ENCODE peak calls at places on chromosomes 2 and 18, in nine cellular contexts. One of them, this sample, is unnamed.
A peak's percentile ranks its signal among the peaks of the same experiment; 100 is the strongest.

GRCh38 chr2:201465524-201465971 is 14.0 kb downstream of the STRADB start:
- DNase-seq in sigmoid colon: no peak
- DNase-seq in prostate gland: no peak
- DNase-seq in upper lobe of left lung: no peak
- DNase-seq in fibroblast of lung: no peak
- DNase-seq in heart right ventricle: no peak
- DNase-seq in mammary epithelial cell: no peak
- DNase-seq in CD8-positive, alpha-beta memory T cell: no peak
- DNase-seq in WERI-Rb-1: no peak
- DNase-seq in this sample: no peak

GRCh38 chr2:146246017-146246733 is 1598.7 kb upstream of the ACVR2A start:
- DNase-seq in WERI-Rb-1: no peak
- DNase-seq in prostate gland: no peak
- DNase-seq in heart right ventricle: no peak
- DNase-seq in CD8-positive, alpha-beta memory T cell: no peak
- DNase-seq in upper lobe of left lung: no peak
- DNase-seq in mammary epithelial cell: no peak
- DNase-seq in sigmoid colon: no peak
- DNase-seq in fibroblast of lung: peak; percentile 77
- DNase-seq in this sample: no peak

GRCh38 chr18:39751926-39752325 is 2186.3 kb upstream of the CELF4 start:
- DNase-seq in WERI-Rb-1: no peak
- DNase-seq in fibroblast of lung: no peak
- DNase-seq in heart right ventricle: no peak
- DNase-seq in prostate gland: no peak
- DNase-seq in CD8-positive, alpha-beta memory T cell: no peak
- DNase-seq in mammary epithelial cell: no peak
- DNase-seq in upper lobe of left lung: no peak
- DNase-seq in sigmoid colon: no peak
- DNase-seq in this sample: no peak

GRCh38 chr2:176926453-176926852 is 286.1 kb upstream of the HNRNPA3 start:
- DNase-seq in WERI-Rb-1: no peak
- DNase-seq in mammary epithelial cell: no peak
- DNase-seq in CD8-positive, alpha-beta memory T cell: no peak
- DNase-seq in upper lobe of left lung: no peak
- DNase-seq in prostate gland: no peak
- DNase-seq in sigmoid colon: no peak
- DNase-seq in heart right ventricle: no peak
- DNase-seq in fibroblast of lung: no peak
- DNase-seq in this sample: no peak

GRCh38 chr2:177296047-177296446 is 31.5 kb upstream of the NFE2L2 start:
- DNase-seq in upper lobe of left lung: no peak
- DNase-seq in prostate gland: no peak
- DNase-seq in WERI-Rb-1: no peak
- DNase-seq in mammary epithelial cell: peak; percentile 19
- DNase-seq in CD8-positive, alpha-beta memory T cell: peak; percentile 21
- DNase-seq in fibroblast of lung: peak; percentile 22
- DNase-seq in sigmoid colon: no peak
- DNase-seq in heart right ventricle: no peak
- DNase-seq in this sample: no peak

GRCh38 chr2:177328056-177328455 is 63.5 kb upstream of the NFE2L2 start:
- DNase-seq in CD8-positive, alpha-beta memory T cell: no peak
- DNase-seq in fibroblast of lung: peak; percentile 62
- DNase-seq in sigmoid colon: no peak
- DNase-seq in upper lobe of left lung: no peak
- DNase-seq in heart right ventricle: no peak
- DNase-seq in WERI-Rb-1: no peak
- DNase-seq in mammary epithelial cell: no peak
- DNase-seq in prostate gland: no peak
- DNase-seq in this sample: no peak

GRCh38 chr2:63189026-63189425 is 138.4 kb downstream of the OTX1 start:
- DNase-seq in upper lobe of left lung: no peak
- DNase-seq in fibroblast of lung: peak; percentile 35
- DNase-seq in sigmoid colon: no peak
- DNase-seq in mammary epithelial cell: peak; percentile 41
- DNase-seq in heart right ventricle: no peak
- DNase-seq in CD8-positive, alpha-beta memory T cell: no peak
- DNase-seq in prostate gland: no peak
- DNase-seq in WERI-Rb-1: peak; percentile 73
- DNase-seq in this sample: no peak

GRCh38 chr18:31667185-31667584 is 17.2 kb downstream of the B4GALT6 start:
- DNase-seq in WERI-Rb-1: no peak
- DNase-seq in sigmoid colon: no peak
- DNase-seq in upper lobe of left lung: no peak
- DNase-seq in mammary epithelial cell: no peak
- DNase-seq in prostate gland: no peak
- DNase-seq in CD8-positive, alpha-beta memory T cell: no peak
- DNase-seq in fibroblast of lung: peak; percentile 75
- DNase-seq in heart right ventricle: no peak
- DNase-seq in this sample: no peak

GRCh38 chr2:162888641-162889040 is 50.1 kb upstream of the KCNH7 start:
- DNase-seq in fibroblast of lung: peak; percentile 7
- DNase-seq in upper lobe of left lung: no peak
- DNase-seq in WERI-Rb-1: no peak
- DNase-seq in CD8-positive, alpha-beta memory T cell: no peak
- DNase-seq in heart right ventricle: no peak
- DNase-seq in prostate gland: no peak
- DNase-seq in mammary epithelial cell: no peak
- DNase-seq in sigmoid colon: no peak
- DNase-seq in this sample: no peak

GRCh38 chr2:150526827-150527226 is 39.4 kb upstream of the RND3 start:
- DNase-seq in mammary epithelial cell: peak; percentile 95
- DNase-seq in fibroblast of lung: peak; percentile 97
- DNase-seq in CD8-positive, alpha-beta memory T cell: no peak
- DNase-seq in prostate gland: peak; percentile 24
- DNase-seq in upper lobe of left lung: no peak
- DNase-seq in WERI-Rb-1: no peak
- DNase-seq in sigmoid colon: no peak
- DNase-seq in heart right ventricle: no peak
- DNase-seq in this sample: no peak

GRCh38 chr2:233334915-233335314 is 19.4 kb upstream of the DGKD start:
- DNase-seq in WERI-Rb-1: no peak
- DNase-seq in CD8-positive, alpha-beta memory T cell: no peak
- DNase-seq in sigmoid colon: no peak
- DNase-seq in heart right ventricle: no peak
- DNase-seq in fibroblast of lung: no peak
- DNase-seq in prostate gland: no peak
- DNase-seq in upper lobe of left lung: no peak
- DNase-seq in mammary epithelial cell: no peak
- DNase-seq in this sample: peak; percentile 54

GRCh38 chr2:100230754-100231153 is 88.4 kb upstream of the AFF3 start:
- DNase-seq in CD8-positive, alpha-beta memory T cell: no peak
- DNase-seq in mammary epithelial cell: no peak
- DNase-seq in WERI-Rb-1: no peak
- DNase-seq in upper lobe of left lung: no peak
- DNase-seq in heart right ventricle: no peak
- DNase-seq in prostate gland: peak; percentile 70
- DNase-seq in fibroblast of lung: peak; percentile 67
- DNase-seq in sigmoid colon: no peak
- DNase-seq in this sample: no peak

GRCh38 chr2:218655751-218656150 is 3.7 kb downstream of the ZNF142 start:
- DNase-seq in upper lobe of left lung: no peak
- DNase-seq in mammary epithelial cell: no peak
- DNase-seq in heart right ventricle: peak; percentile 38
- DNase-seq in CD8-positive, alpha-beta memory T cell: no peak
- DNase-seq in WERI-Rb-1: no peak
- DNase-seq in sigmoid colon: no peak
- DNase-seq in fibroblast of lung: no peak
- DNase-seq in prostate gland: no peak
- DNase-seq in this sample: no peak

GRCh38 chr2:108194409-108195132 is 45.2 kb upstream of the SULT1C3 start:
- DNase-seq in sigmoid colon: no peak
- DNase-seq in WERI-Rb-1: no peak
- DNase-seq in prostate gland: no peak
- DNase-seq in mammary epithelial cell: no peak
- DNase-seq in CD8-positive, alpha-beta memory T cell: no peak
- DNase-seq in heart right ventricle: no peak
- DNase-seq in fibroblast of lung: no peak
- DNase-seq in upper lobe of left lung: no peak
- DNase-seq in this sample: no peak

GRCh38 chr2:44615950-44616518 is 254.3 kb downstream of the CAMKMT start:
- DNase-seq in sigmoid colon: no peak
- DNase-seq in fibroblast of lung: no peak
- DNase-seq in heart right ventricle: no peak
- DNase-seq in CD8-positive, alpha-beta memory T cell: no peak
- DNase-seq in mammary epithelial cell: no peak
- DNase-seq in upper lobe of left lung: no peak
- DNase-seq in prostate gland: no peak
- DNase-seq in WERI-Rb-1: peak; percentile 54
- DNase-seq in this sample: no peak

GRCh38 chr2:65175894-65176527 is 46.1 kb upstream of the RAB1A start:
- DNase-seq in fibroblast of lung: no peak
- DNase-seq in heart right ventricle: no peak
- DNase-seq in CD8-positive, alpha-beta memory T cell: no peak
- DNase-seq in mammary epithelial cell: no peak
- DNase-seq in prostate gland: no peak
- DNase-seq in WERI-Rb-1: no peak
- DNase-seq in sigmoid colon: no peak
- DNase-seq in upper lobe of left lung: no peak
- DNase-seq in this sample: no peak

GRCh38 chr2:36409971-36410370 is 54.4 kb downstream of the CRIM1 start:
- DNase-seq in heart right ventricle: no peak
- DNase-seq in CD8-positive, alpha-beta memory T cell: no peak
- DNase-seq in WERI-Rb-1: no peak
- DNase-seq in sigmoid colon: no peak
- DNase-seq in upper lobe of left lung: no peak
- DNase-seq in fibroblast of lung: no peak
- DNase-seq in mammary epithelial cell: no peak
- DNase-seq in prostate gland: no peak
- DNase-seq in this sample: no peak

GRCh38 chr2:112293636-112294401 is 18.4 kb downstream of the ZC3H6 start:
- DNase-seq in sigmoid colon: no peak
- DNase-seq in prostate gland: no peak
- DNase-seq in heart right ventricle: no peak
- DNase-seq in CD8-positive, alpha-beta memory T cell: no peak
- DNase-seq in upper lobe of left lung: no peak
- DNase-seq in fibroblast of lung: no peak
- DNase-seq in mammary epithelial cell: no peak
- DNase-seq in WERI-Rb-1: no peak
- DNase-seq in this sample: no peak

GRCh38 chr2:85737481-85737880 is 16.3 kb upstream of the ATOH8 start:
- DNase-seq in heart right ventricle: peak; percentile 76
- DNase-seq in CD8-positive, alpha-beta memory T cell: no peak
- DNase-seq in prostate gland: no peak
- DNase-seq in WERI-Rb-1: no peak
- DNase-seq in mammary epithelial cell: peak; percentile 41
- DNase-seq in fibroblast of lung: peak; percentile 88
- DNase-seq in upper lobe of left lung: no peak
- DNase-seq in sigmoid colon: peak; percentile 96
- DNase-seq in this sample: peak; percentile 96

GRCh38 chr18:72935744-72936143 is 68.0 kb upstream of the NETO1 start:
- DNase-seq in CD8-positive, alpha-beta memory T cell: no peak
- DNase-seq in mammary epithelial cell: no peak
- DNase-seq in WERI-Rb-1: no peak
- DNase-seq in sigmoid colon: no peak
- DNase-seq in fibroblast of lung: no peak
- DNase-seq in prostate gland: no peak
- DNase-seq in upper lobe of left lung: no peak
- DNase-seq in heart right ventricle: no peak
- DNase-seq in this sample: no peak

GRCh38 chr2:216011320-216011849 is 2.0 kb downstream of the MREG start:
- DNase-seq in WERI-Rb-1: no peak
- DNase-seq in upper lobe of left lung: no peak
- DNase-seq in CD8-positive, alpha-beta memory T cell: no peak
- DNase-seq in sigmoid colon: no peak
- DNase-seq in heart right ventricle: no peak
- DNase-seq in mammary epithelial cell: peak; percentile 19
- DNase-seq in prostate gland: no peak
- DNase-seq in fibroblast of lung: no peak
- DNase-seq in this sample: no peak

GRCh38 chr2:197189770-197190434 is 120.7 kb downstream of the ANKRD44 start:
- DNase-seq in CD8-positive, alpha-beta memory T cell: no peak
- DNase-seq in fibroblast of lung: peak; percentile 21
- DNase-seq in mammary epithelial cell: no peak
- DNase-seq in sigmoid colon: no peak
- DNase-seq in WERI-Rb-1: no peak
- DNase-seq in heart right ventricle: no peak
- DNase-seq in prostate gland: no peak
- DNase-seq in upper lobe of left lung: no peak
- DNase-seq in this sample: no peak

GRCh38 chr2:224040753-224041152 is 1.7 kb upstream of the SERPINE2 start:
- DNase-seq in fibroblast of lung: no peak
- DNase-seq in WERI-Rb-1: no peak
- DNase-seq in prostate gland: no peak
- DNase-seq in CD8-positive, alpha-beta memory T cell: no peak
- DNase-seq in mammary epithelial cell: no peak
- DNase-seq in heart right ventricle: no peak
- DNase-seq in upper lobe of left lung: no peak
- DNase-seq in sigmoid colon: no peak
- DNase-seq in this sample: no peak
- H3K27me3 ChIP-seq in fibroblast of lung: peaks cover 3% of the 10 kb centered on the region
- H3K27me3 ChIP-seq in WERI-Rb-1: no peaks in the 10 kb centered on the region
- H3K27me3 ChIP-seq in prostate gland: no peaks in the 10 kb centered on the region
- H3K27me3 ChIP-seq in CD8-positive, alpha-beta memory T cell: peaks cover 5% of the 10 kb centered on the region
- H3K27me3 ChIP-seq in mammary epithelial cell: no peaks in the 10 kb centered on the region
- H3K27me3 ChIP-seq in heart right ventricle: peaks cover 56% of the 10 kb centered on the region
- H3K27me3 ChIP-seq in upper lobe of left lung: no peaks in the 10 kb centered on the region
- H3K27me3 ChIP-seq in sigmoid colon: peaks cover 59% of the 10 kb centered on the region
- H3K27me3 ChIP-seq in this sample: peaks cover 35% of the 10 kb centered on the region

DNA sequence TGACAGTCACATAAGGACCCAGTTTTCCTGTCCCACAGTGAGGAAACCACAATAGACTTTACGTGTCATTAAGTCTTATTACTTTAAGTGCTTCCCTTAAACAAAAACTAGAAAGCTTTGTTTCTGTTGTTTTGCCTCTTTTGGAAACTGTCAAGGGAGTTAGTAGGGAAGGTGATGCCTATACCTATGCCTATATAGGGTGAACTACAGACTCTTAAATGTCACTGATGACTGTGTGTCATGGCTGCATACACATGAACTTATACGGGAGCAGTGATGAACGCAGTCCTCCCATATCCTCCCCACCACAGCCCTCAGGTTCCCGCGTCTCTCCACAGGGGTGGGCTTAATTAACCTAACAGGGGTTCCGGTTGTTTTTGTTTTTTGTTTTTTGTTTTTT is 97.6 kb downstream of the COL6A3 start:
- DNase-seq in upper lobe of left lung: no peak
- DNase-seq in CD8-positive, alpha-beta memory T cell: no peak
- DNase-seq in WERI-Rb-1: no peak
- DNase-seq in sigmoid colon: no peak
- DNase-seq in mammary epithelial cell: no peak
- DNase-seq in fibroblast of lung: no peak
- DNase-seq in prostate gland: no peak
- DNase-seq in heart right ventricle: no peak
- DNase-seq in this sample: no peak
- H3K27ac ChIP-seq in upper lobe of left lung: peak overlapping the region; percentile 78
- H3K27ac ChIP-seq in CD8-positive, alpha-beta memory T cell: no peak overlapping the region
- H3K27ac ChIP-seq in WERI-Rb-1: no peak overlapping the region
- H3K27ac ChIP-seq in sigmoid colon: peak overlapping the region; percentile 91
- H3K27ac ChIP-seq in mammary epithelial cell: no peak overlapping the region
- H3K27ac ChIP-seq in fibroblast of lung: peak overlapping the region; percentile 76
- H3K27ac ChIP-seq in prostate gland: peak overlapping the region; percentile 82
- H3K27ac ChIP-seq in heart right ventricle: peak overlapping the region; percentile 89
- H3K27ac ChIP-seq in this sample: peak overlapping the region; percentile 98

GRCh38 chr2:14638488-14638887 is 6.0 kb downstream of the LRATD1 start:
- DNase-seq in fibroblast of lung: no peak
- DNase-seq in upper lobe of left lung: no peak
- DNase-seq in CD8-positive, alpha-beta memory T cell: no peak
- DNase-seq in sigmoid colon: no peak
- DNase-seq in WERI-Rb-1: no peak
- DNase-seq in heart right ventricle: no peak
- DNase-seq in prostate gland: no peak
- DNase-seq in mammary epithelial cell: no peak
- DNase-seq in this sample: no peak
- H3K27me3 ChIP-seq in fibroblast of lung: peaks cover 7% of the 10 kb centered on the region
- H3K27me3 ChIP-seq in upper lobe of left lung: no peaks in the 10 kb centered on the region
- H3K27me3 ChIP-seq in CD8-positive, alpha-beta memory T cell: peaks cover 11% of the 10 kb centered on the region
- H3K27me3 ChIP-seq in sigmoid colon: no peaks in the 10 kb centered on the region
- H3K27me3 ChIP-seq in WERI-Rb-1: no peaks in the 10 kb centered on the region
- H3K27me3 ChIP-seq in heart right ventricle: peaks cover 31% of the 10 kb centered on the region
- H3K27me3 ChIP-seq in prostate gland: no peaks in the 10 kb centered on the region
- H3K27me3 ChIP-seq in mammary epithelial cell: no peaks in the 10 kb centered on the region
- H3K27me3 ChIP-seq in this sample: peaks cover 18% of the 10 kb centered on the region

GRCh38 chr2:96872591-96873349 is 2.9 kb upstream of the SEMA4C start:
- DNase-seq in heart right ventricle: no peak
- DNase-seq in upper lobe of left lung: no peak
- DNase-seq in fibroblast of lung: peak; percentile 74
- DNase-seq in mammary epithelial cell: peak; percentile 27
- DNase-seq in prostate gland: no peak
- DNase-seq in WERI-Rb-1: no peak
- DNase-seq in CD8-positive, alpha-beta memory T cell: no peak
- DNase-seq in sigmoid colon: no peak
- DNase-seq in this sample: no peak
- H3K27ac ChIP-seq in heart right ventricle: peak overlapping the region; percentile 77
- H3K27ac ChIP-seq in upper lobe of left lung: peak overlapping the region; percentile 12
- H3K27ac ChIP-seq in fibroblast of lung: no peak overlapping the region
- H3K27ac ChIP-seq in mammary epithelial cell: no peak overlapping the region
- H3K27ac ChIP-seq in prostate gland: no peak overlapping the region
- H3K27ac ChIP-seq in WERI-Rb-1: no peak overlapping the region
- H3K27ac ChIP-seq in CD8-positive, alpha-beta memory T cell: no peak overlapping the region
- H3K27ac ChIP-seq in sigmoid colon: peak overlapping the region; percentile 100
- H3K27ac ChIP-seq in this sample: no peak overlapping the region